ENCODE peak calls at places on chromosomes 4 and X, in nine cellular contexts. A is stomach, R is HL-60, I is GM12891, P is sigmoid colon, K is K562, W is spleen, J is HepG2, U is Panc1. T is an unnamed sample.

GRCh38 chr4:10204401-10205058 is 87.9 kb upstream of the WDR1 start:
- DNase-seq in A (no peak), R (peak), I (no peak), P (no peak), K (no peak), W (no peak), J (no peak), U (no peak), T (no peak)

GRCh38 chr4:48787031-48787430 is 7.0 kb upstream of the FRYL start:
- DNase-seq in A (no peak), R (no peak), I (no peak), P (no peak), K (no peak), W (no peak), J (no peak), U (no peak), T (no peak)

GRCh38 chrX:130944230-130944629 is 41.2 kb upstream of the ENOX2 start:
- DNase-seq in A (no peak), R (no peak), I (no peak), P (no peak), K (no peak), W (no peak), J (no peak), U (no peak), T (no peak)

GRCh38 chr4:74365761-74366160 is 816 bp downstream of the EREG start:
- DNase-seq in A (peak), R (no peak), I (no peak), P (peak), K (no peak), W (peak), J (no peak), U (no peak), T (no peak)

GRCh38 chr4:189600598-189601435 is 339.9 kb upstream of the FRG1 start:
- DNase-seq in A (no peak), R (no peak), I (no peak), P (no peak), K (no peak), W (no peak), J (no peak), U (no peak), T (no peak)

GRCh38 chr4:168920438-168921081 is 89.5 kb downstream of the CBR4 start:
- DNase-seq in A (no peak), R (no peak), I (no peak), P (no peak), K (no peak), W (no peak), J (no peak), U (no peak), T (no peak)

GRCh38 chr4:46993075-46994006 is at the start of gene GABRA4:
- DNase-seq in A (no peak), R (no peak), I (no peak), P (no peak), K (no peak), W (no peak), J (no peak), U (no peak), T (no peak)

GRCh38 chr4:180028682-180029081 is 2214.5 kb upstream of the TENM3 start:
- DNase-seq in A (no peak), R (peak), I (no peak), P (no peak), K (no peak), W (peak), J (peak), U (no peak), T (no peak)

GRCh38 chr4:5710962-5711478 is at the start of gene EVC:
- DNase-seq in A (peak), R (no peak), I (peak), P (peak), K (peak), W (no peak), J (peak), U (no peak), T (peak)

GRCh38 chr4:176709417-176709816 is 83.3 kb downstream of the VEGFC start:
- DNase-seq in A (no peak), R (no peak), I (no peak), P (no peak), K (no peak), W (no peak), J (no peak), U (no peak), T (no peak)

GRCh38 chr4:128393111-128393704 is 105.6 kb upstream of the PGRMC2 start:
- DNase-seq in A (no peak), R (no peak), I (no peak), P (no peak), K (no peak), W (no peak), J (no peak), U (no peak), T (no peak)

GRCh38 chr4:48898733-48899431 is 7.7 kb downstream of the OCIAD2 start:
- DNase-seq in A (no peak), R (peak), I (no peak), P (no peak), K (no peak), W (no peak), J (no peak), U (no peak), T (no peak)

GRCh38 chrX:13131511-13132137 is 87.2 kb upstream of the FAM9C start:
- DNase-seq in A (no peak), R (peak), I (no peak), P (no peak), K (no peak), W (no peak), J (peak), U (no peak), T (no peak)

GRCh38 chr4:159018062-159018629 is 84.7 kb upstream of the RAPGEF2 start:
- DNase-seq in A (no peak), R (peak), I (peak), P (no peak), K (no peak), W (no peak), J (no peak), U (no peak), T (no peak)

GRCh38 chr4:108030332-108030731 is 40.6 kb downstream of the HADH start:
- DNase-seq in A (no peak), R (peak), I (peak), P (no peak), K (peak), W (no peak), J (peak), U (peak), T (no peak)

GRCh38 chrX:9911479-9911878 is 55.7 kb upstream of the CLDN34 start:
- DNase-seq in A (no peak), R (no peak), I (no peak), P (no peak), K (no peak), W (no peak), J (no peak), U (no peak), T (no peak)

GRCh38 chr4:31349907-31350306 is 629.7 kb downstream of the PCDH7 start:
- DNase-seq in A (no peak), R (no peak), I (no peak), P (no peak), K (peak), W (no peak), J (no peak), U (no peak), T (no peak)

GRCh38 chrX:21479695-21480280 is 105.6 kb downstream of the CNKSR2 start:
- DNase-seq in A (no peak), R (peak), I (no peak), P (no peak), K (no peak), W (no peak), J (peak), U (peak), T (no peak)

GRCh38 chrX:72021975-72022374 is 109.7 kb downstream of the RTL5 start:
- DNase-seq in A (no peak), R (peak), I (no peak), P (no peak), K (peak), W (no peak), J (no peak), U (no peak), T (peak)

GRCh38 chrX:70398899-70399298 is 24.2 kb upstream of the GDPD2 start:
- DNase-seq in A (no peak), R (peak), I (no peak), P (no peak), K (no peak), W (no peak), J (peak), U (no peak), T (no peak)

GRCh38 chrX:10486373-10486772 is 134.0 kb downstream of the MID1 start:
- DNase-seq in A (no peak), R (no peak), I (no peak), P (peak), K (no peak), W (no peak), J (no peak), U (no peak), T (no peak)

GRCh38 chr4:18859468-18859867 is 837.9 kb upstream of the LCORL start:
- DNase-seq in A (no peak), R (no peak), I (no peak), P (no peak), K (no peak), W (no peak), J (no peak), U (no peak), T (no peak)

GRCh38 chrX:109880629-109881028 is 122.3 kb upstream of the TMEM164 start:
- DNase-seq in A (no peak), R (peak), I (no peak), P (no peak), K (no peak), W (no peak), J (peak), U (no peak), T (no peak)

GRCh38 chrX:54093159-54093558 is 48.9 kb upstream of the PHF8 start:
- DNase-seq in A (no peak), R (no peak), I (no peak), P (no peak), K (no peak), W (no peak), J (no peak), U (no peak), T (no peak)

GRCh38 chr4:626201-627091 is 1.1 kb downstream of the PDE6B start:
- DNase-seq in A (no peak), R (no peak), I (no peak), P (no peak), K (no peak), W (peak), J (no peak), U (no peak), T (no peak)

GRCh38 chr4:153570228-153570973 is 104.2 kb downstream of the TMEM131L start:
- DNase-seq in A (no peak), R (no peak), I (no peak), P (no peak), K (no peak), W (no peak), J (no peak), U (no peak), T (no peak)
- TF ChIP-seq POLR2AphosphoS5 in A (no peak), R (no peak), I (peak), P (no peak), K (no peak), W (no peak), J (no peak), U (no peak), T (no peak)

GRCh38 chr4:153643406-153644016 is 40.6 kb upstream of the TLR2 start:
- DNase-seq in A (no peak), R (peak), I (peak), P (no peak), K (peak), W (no peak), J (peak), U (no peak), T (no peak)
- TF ChIP-seq POLR2AphosphoS5 in A (no peak), R (no peak), I (no peak), P (no peak), K (no peak), W (no peak), J (no peak), U (no peak), T (no peak)

GRCh38 chr4:6951880-6952381 is 42.3 kb downstream of the TBC1D14 start:
- DNase-seq in A (no peak), R (no peak), I (no peak), P (peak), K (peak), W (peak), J (no peak), U (no peak), T (no peak)

GRCh38 chr4:6956434-6957147 is 47.0 kb downstream of the TBC1D14 start:
- DNase-seq in A (peak), R (no peak), I (no peak), P (no peak), K (no peak), W (peak), J (no peak), U (no peak), T (no peak)

GRCh38 chr4:6956087-6956433 is 46.4 kb downstream of the TBC1D14 start:
- DNase-seq in A (peak), R (no peak), I (no peak), P (no peak), K (no peak), W (no peak), J (no peak), U (no peak), T (no peak)

GRCh38 chr4:6955261-6955911 is 45.8 kb downstream of the TBC1D14 start:
- DNase-seq in A (peak), R (no peak), I (no peak), P (no peak), K (no peak), W (peak), J (no peak), U (no peak), T (no peak)

DNA sequence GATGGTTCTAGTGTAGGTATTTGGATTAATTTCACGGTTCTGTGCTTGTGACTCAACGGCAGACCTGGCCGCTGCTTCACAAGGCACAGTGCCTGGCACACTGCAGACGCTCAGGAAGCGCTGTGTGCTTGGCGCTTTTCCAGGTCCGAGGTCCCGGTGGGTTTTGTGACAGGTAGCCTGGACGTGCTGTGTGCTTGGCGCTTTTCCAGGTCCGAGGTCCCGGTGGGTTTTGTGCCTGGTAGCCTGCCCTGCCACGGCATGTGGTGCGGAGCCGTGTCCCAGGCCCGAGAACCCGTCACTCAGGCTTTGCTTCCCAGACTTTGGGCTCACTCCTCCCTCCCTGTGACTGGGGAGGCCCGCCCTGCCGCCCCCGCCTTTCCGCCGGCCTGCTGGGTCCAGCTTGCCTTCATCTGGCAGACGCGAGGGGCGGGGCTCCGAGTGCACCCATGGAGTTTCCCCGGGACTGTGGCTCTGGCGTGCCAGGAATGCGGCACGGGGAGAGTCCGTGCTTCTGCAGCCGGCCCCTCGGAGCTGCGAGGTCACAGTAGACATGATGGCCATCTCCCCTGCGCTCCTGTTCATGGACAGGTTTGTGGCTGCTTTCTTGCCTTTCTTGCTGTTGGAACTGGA is 44.2 kb downstream of the TBC1D14 start:
- DNase-seq in A (peak), R (no peak), I (no peak), P (peak), K (peak), W (peak), J (no peak), U (no peak), T (no peak)
- TF ChIP-seq POLR2AphosphoS5 in A (peak), R (no peak), I (no peak), P (peak), K (no peak), W (peak), J (no peak), U (no peak), T (peak)

DNA sequence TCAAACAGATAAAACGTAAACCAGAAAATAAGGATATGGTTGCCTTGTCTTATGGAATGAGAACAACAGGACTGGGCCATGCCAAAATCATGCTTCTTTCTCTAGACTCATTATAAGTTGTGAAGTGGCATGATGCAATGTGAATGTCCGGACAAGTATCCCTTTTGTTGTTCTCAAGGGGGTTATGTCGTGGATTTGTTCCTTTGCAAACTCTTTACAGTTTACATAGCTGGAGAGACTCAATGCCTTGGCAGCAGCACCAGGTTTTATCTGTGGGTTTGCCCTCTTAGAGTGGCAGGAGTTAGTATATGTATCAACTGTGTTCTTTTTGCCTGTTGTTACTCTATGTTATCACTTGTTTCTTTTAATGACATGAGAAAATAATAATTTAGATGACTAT is 41.4 kb downstream of the SPRY1 start:
- DNase-seq in A (peak), R (no peak), I (no peak), P (no peak), K (no peak), W (no peak), J (no peak), U (no peak), T (no peak)
- TF ChIP-seq POLR2AphosphoS5 in A (no peak), R (no peak), I (no peak), P (no peak), K (no peak), W (no peak), J (no peak), U (no peak), T (no peak)

GRCh38 chrX:150990910-150991309 is 7.8 kb downstream of the HMGB3 start:
- DNase-seq in A (no peak), R (no peak), I (no peak), P (no peak), K (no peak), W (no peak), J (no peak), U (no peak), T (no peak)
- TF ChIP-seq POLR2AphosphoS5 in A (no peak), R (no peak), I (no peak), P (no peak), K (no peak), W (no peak), J (no peak), U (no peak), T (no peak)

T was measured in esophagus muscularis mucosa.